ENCODE peak calls at places on chromosomes 12 and 14, in nine cellular contexts. One of them, this sample, is unnamed. For H4K20me1, the result is how much of the 10 kb centered on the place peaks cover.

GRCh38 chr12:123049398-123050250 is 69.1 kb downstream of the ARL6IP4 start:
- DNase-seq in H9: no peak
- DNase-seq in PC-3: no peak
- DNase-seq in HCT116: no peak
- DNase-seq in MM.1S: no peak
- DNase-seq in IMR-90: no peak
- DNase-seq in OCI-LY7: no peak
- DNase-seq in HepG2: no peak
- DNase-seq in GM23248: peak
- DNase-seq in this sample: no peak

GRCh38 chr12:5220835-5221234 is 177.2 kb downstream of the KCNA5 start:
- DNase-seq in H9: no peak
- DNase-seq in PC-3: no peak
- DNase-seq in HCT116: no peak
- DNase-seq in MM.1S: no peak
- DNase-seq in IMR-90: peak
- DNase-seq in OCI-LY7: no peak
- DNase-seq in HepG2: no peak
- DNase-seq in GM23248: no peak
- DNase-seq in this sample: peak

GRCh38 chr12:107903377-107904061 is 129.0 kb downstream of the ASCL4 start:
- DNase-seq in H9: peak
- DNase-seq in PC-3: peak
- DNase-seq in HCT116: no peak
- DNase-seq in MM.1S: peak
- DNase-seq in IMR-90: no peak
- DNase-seq in OCI-LY7: peak
- DNase-seq in HepG2: no peak
- DNase-seq in GM23248: peak
- DNase-seq in this sample: peak

GRCh38 chr12:88934163-88934747 is 354.0 kb upstream of the KITLG start:
- DNase-seq in H9: no peak
- DNase-seq in PC-3: peak
- DNase-seq in HCT116: peak
- DNase-seq in MM.1S: no peak
- DNase-seq in IMR-90: peak
- DNase-seq in OCI-LY7: no peak
- DNase-seq in HepG2: no peak
- DNase-seq in GM23248: peak
- DNase-seq in this sample: peak

GRCh38 chr12:89949457-89950195 is 241.0 kb upstream of the ATP2B1 start:
- DNase-seq in H9: no peak
- DNase-seq in PC-3: peak
- DNase-seq in HCT116: no peak
- DNase-seq in MM.1S: no peak
- DNase-seq in IMR-90: peak
- DNase-seq in OCI-LY7: peak
- DNase-seq in HepG2: peak
- DNase-seq in GM23248: peak
- DNase-seq in this sample: peak

GRCh38 chr12:30613119-30613830 is 82.4 kb downstream of the IPO8 start:
- DNase-seq in H9: no peak
- DNase-seq in PC-3: no peak
- DNase-seq in HCT116: no peak
- DNase-seq in MM.1S: no peak
- DNase-seq in IMR-90: peak
- DNase-seq in OCI-LY7: no peak
- DNase-seq in HepG2: peak
- DNase-seq in GM23248: peak
- DNase-seq in this sample: peak

GRCh38 chr12:79883216-79883615 is 51.7 kb downstream of the PPP1R12A start:
- DNase-seq in H9: no peak
- DNase-seq in PC-3: peak
- DNase-seq in HCT116: no peak
- DNase-seq in MM.1S: no peak
- DNase-seq in IMR-90: peak
- DNase-seq in OCI-LY7: no peak
- DNase-seq in HepG2: no peak
- DNase-seq in GM23248: peak
- DNase-seq in this sample: peak

GRCh38 chr12:62660763-62661162 is 194.1 kb downstream of the MON2 start:
- DNase-seq in H9: no peak
- DNase-seq in PC-3: peak
- DNase-seq in HCT116: no peak
- DNase-seq in MM.1S: no peak
- DNase-seq in IMR-90: peak
- DNase-seq in OCI-LY7: no peak
- DNase-seq in HepG2: no peak
- DNase-seq in GM23248: peak
- DNase-seq in this sample: peak

GRCh38 chr12:34400986-34401658 is 378.8 kb downstream of the ALG10 start:
- DNase-seq in H9: peak
- DNase-seq in PC-3: no peak
- DNase-seq in HCT116: no peak
- DNase-seq in MM.1S: no peak
- DNase-seq in IMR-90: no peak
- DNase-seq in OCI-LY7: no peak
- DNase-seq in HepG2: no peak
- DNase-seq in GM23248: no peak
- DNase-seq in this sample: no peak

GRCh38 chr14:31934767-31935266 is 142.3 kb upstream of the ARHGAP5 start:
- DNase-seq in H9: peak
- DNase-seq in PC-3: peak
- DNase-seq in HCT116: peak
- DNase-seq in MM.1S: peak
- DNase-seq in IMR-90: peak
- DNase-seq in OCI-LY7: no peak
- DNase-seq in HepG2: peak
- DNase-seq in GM23248: peak
- DNase-seq in this sample: peak
- H4K20me1 ChIP-seq in H9: under half
- H4K20me1 ChIP-seq in PC-3: under half
- H4K20me1 ChIP-seq in HCT116: under half
- H4K20me1 ChIP-seq in MM.1S: under half
- H4K20me1 ChIP-seq in IMR-90: under half
- H4K20me1 ChIP-seq in OCI-LY7: under half
- H4K20me1 ChIP-seq in HepG2: under half
- H4K20me1 ChIP-seq in GM23248: under half
- H4K20me1 ChIP-seq in this sample: under half

DNA sequence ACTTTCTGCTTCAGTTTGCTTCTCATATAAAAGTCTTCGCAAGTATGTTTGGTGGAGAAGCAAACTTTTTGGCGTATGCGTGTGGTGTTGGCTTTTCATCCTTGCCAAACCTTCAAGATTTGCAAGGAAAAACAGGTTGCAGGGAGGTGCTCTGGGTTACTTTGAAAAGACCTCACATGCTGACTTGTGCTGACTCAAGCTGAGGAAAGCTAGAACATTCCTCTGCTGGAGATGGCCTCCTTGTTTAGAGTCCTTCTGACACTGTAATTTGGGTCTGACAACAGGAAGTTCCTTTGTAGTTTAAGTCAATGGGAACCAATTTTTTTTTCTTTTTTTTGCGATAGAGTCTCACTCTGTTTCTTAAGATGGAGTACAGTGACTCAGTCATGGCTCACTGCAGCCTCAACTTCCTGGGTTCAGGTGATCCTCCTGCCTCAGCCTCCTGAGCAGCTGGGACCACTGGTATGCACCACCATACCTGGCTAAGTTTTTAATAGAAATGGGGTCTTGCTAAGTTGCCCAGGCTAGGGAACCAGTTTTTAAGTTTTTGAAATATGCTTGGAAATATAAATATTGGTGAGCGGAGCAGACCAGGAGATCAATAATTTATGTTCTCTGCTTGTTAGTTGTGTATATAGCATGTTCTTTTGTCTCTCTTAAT is 2.6 kb upstream of the ACACB start:
- DNase-seq in H9: no peak
- DNase-seq in PC-3: no peak
- DNase-seq in HCT116: no peak
- DNase-seq in MM.1S: no peak
- DNase-seq in IMR-90: no peak
- DNase-seq in OCI-LY7: no peak
- DNase-seq in HepG2: peak
- DNase-seq in GM23248: no peak
- DNase-seq in this sample: no peak
- H3K27ac ChIP-seq in H9: no peak
- H3K27ac ChIP-seq in PC-3: no peak
- H3K27ac ChIP-seq in HCT116: no peak
- H3K27ac ChIP-seq in MM.1S: peak
- H3K27ac ChIP-seq in IMR-90: no peak
- H3K27ac ChIP-seq in OCI-LY7: no peak
- H3K27ac ChIP-seq in HepG2: peak
- H3K27ac ChIP-seq in GM23248: no peak
- H3K27ac ChIP-seq in this sample: no peak

DNA sequence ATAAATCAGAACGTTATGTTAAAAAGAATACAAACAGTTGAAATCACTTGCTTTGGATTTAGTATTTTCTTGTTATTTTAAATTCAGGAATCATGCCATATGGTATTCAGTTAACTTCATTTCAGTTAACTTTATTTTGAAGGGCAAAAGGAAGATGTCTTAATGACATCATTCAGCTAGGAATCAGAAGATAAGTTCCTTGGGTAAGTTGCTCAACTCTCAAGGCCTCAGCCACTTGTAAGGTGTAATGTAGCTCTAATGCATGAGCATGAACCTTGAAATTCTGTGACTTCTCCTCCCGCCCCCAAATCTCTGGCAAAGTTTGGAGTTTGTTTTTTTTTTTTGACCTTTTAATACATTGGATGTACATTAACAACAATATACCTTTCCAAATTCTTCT is 42.6 kb downstream of the FRS2 start:
- DNase-seq in H9: no peak
- DNase-seq in PC-3: no peak
- DNase-seq in HCT116: no peak
- DNase-seq in MM.1S: no peak
- DNase-seq in IMR-90: peak
- DNase-seq in OCI-LY7: no peak
- DNase-seq in HepG2: no peak
- DNase-seq in GM23248: peak
- DNase-seq in this sample: no peak
- H4K20me1 ChIP-seq in H9: under half
- H4K20me1 ChIP-seq in PC-3: under half
- H4K20me1 ChIP-seq in HCT116: under half
- H4K20me1 ChIP-seq in MM.1S: under half
- H4K20me1 ChIP-seq in IMR-90: under half
- H4K20me1 ChIP-seq in OCI-LY7: under half
- H4K20me1 ChIP-seq in HepG2: under half
- H4K20me1 ChIP-seq in GM23248: under half
- H4K20me1 ChIP-seq in this sample: under half

GRCh38 chr14:37616853-37617252 is 21.4 kb downstream of the TTC6 start:
- DNase-seq in H9: no peak
- DNase-seq in PC-3: no peak
- DNase-seq in HCT116: no peak
- DNase-seq in MM.1S: no peak
- DNase-seq in IMR-90: no peak
- DNase-seq in OCI-LY7: no peak
- DNase-seq in HepG2: no peak
- DNase-seq in GM23248: no peak
- DNase-seq in this sample: no peak
- H3K27ac ChIP-seq in H9: no peak
- H3K27ac ChIP-seq in PC-3: no peak
- H3K27ac ChIP-seq in HCT116: no peak
- H3K27ac ChIP-seq in MM.1S: no peak
- H3K27ac ChIP-seq in IMR-90: no peak
- H3K27ac ChIP-seq in OCI-LY7: no peak
- H3K27ac ChIP-seq in HepG2: peak
- H3K27ac ChIP-seq in GM23248: no peak
- H3K27ac ChIP-seq in this sample: no peak

This sample was measured in mammary epithelial cell.